ENCODE peak calls at places on chromosomes 7 and 10, in six cellular contexts. K is aorta, Q is sigmoid colon, D is caudate nucleus, S is lower lobe of right lung, Y is H9. P is an unnamed sample.

GRCh38 chr7:73829505-73829904 is 1.3 kb upstream of the CLDN4 start:
- DNase-seq in K (no peak), Q (no peak), D (no peak), S (no peak), Y (no peak), P (no peak)

GRCh38 chr10:25113231-25114035 is 61.4 kb upstream of the GPR158 start:
- DNase-seq in K (peak), Q (peak), D (peak), S (peak), Y (peak), P (peak)

GRCh38 chr7:42244828-42245227 is 7.8 kb upstream of the GLI3 start:
- DNase-seq in K (no peak), Q (no peak), D (no peak), S (no peak), Y (no peak), P (no peak)

GRCh38 chr7:2999078-2999500 is 44.6 kb downstream of the CARD11 start:
- DNase-seq in K (no peak), Q (peak), D (no peak), S (no peak), Y (no peak), P (no peak)

GRCh38 chr10:44056206-44056605 is 328.7 kb downstream of the CXCL12 start:
- DNase-seq in K (no peak), Q (no peak), D (no peak), S (no peak), Y (no peak), P (no peak)

GRCh38 chr7:148153611-148154010 is 437.0 kb upstream of the C7orf33 start:
- DNase-seq in K (no peak), Q (no peak), D (no peak), S (peak), Y (no peak), P (no peak)

GRCh38 chr7:33539198-33539597 is 366.1 kb upstream of the BMPER start:
- DNase-seq in K (no peak), Q (no peak), D (no peak), S (no peak), Y (no peak), P (no peak)

GRCh38 chr7:133419036-133419435 is 166.2 kb downstream of the EXOC4 start:
- DNase-seq in K (no peak), Q (no peak), D (no peak), S (no peak), Y (no peak), P (no peak)

GRCh38 chr10:117689566-117689965 is 147.0 kb downstream of the EMX2 start:
- DNase-seq in K (no peak), Q (no peak), D (no peak), S (no peak), Y (no peak), P (no peak)

GRCh38 chr10:83301732-83302131 is 837.6 kb upstream of the GHITM start:
- DNase-seq in K (no peak), Q (no peak), D (no peak), S (no peak), Y (no peak), P (peak)

GRCh38 chr10:26805567-26806245 is 55.1 kb downstream of the ABI1 start:
- DNase-seq in K (no peak), Q (no peak), D (no peak), S (no peak), Y (no peak), P (no peak)

GRCh38 chr7:108001759-108002725 is 919 bp downstream of the LAMB1 start:
- DNase-seq in K (peak), Q (peak), D (no peak), S (no peak), Y (peak), P (no peak)

GRCh38 chr7:24576171-24577052 is 3.2 kb downstream of the PALS2 start:
- DNase-seq in K (no peak), Q (no peak), D (no peak), S (no peak), Y (peak), P (no peak)

GRCh38 chr7:103487419-103487818 is 41.4 kb upstream of the SLC26A5 start:
- DNase-seq in K (no peak), Q (no peak), D (no peak), S (no peak), Y (no peak), P (no peak)

GRCh38 chr10:106185991-106186390 is 978.5 kb downstream of the SORCS1 start:
- DNase-seq in K (no peak), Q (no peak), D (no peak), S (no peak), Y (no peak), P (no peak)

GRCh38 chr10:89952314-89952713 is 250.9 kb downstream of the KIF20B start:
- DNase-seq in K (no peak), Q (no peak), D (no peak), S (no peak), Y (no peak), P (no peak)

GRCh38 chr10:80187465-80188409 is 17.6 kb downstream of the ANXA11 start:
- DNase-seq in K (peak), Q (peak), D (no peak), S (peak), Y (no peak), P (no peak)

GRCh38 chr10:24255115-24255895 is 46.4 kb downstream of the KIAA1217 start:
- DNase-seq in K (no peak), Q (no peak), D (no peak), S (no peak), Y (peak), P (peak)

GRCh38 chr10:6786579-6787031 is 206.5 kb upstream of the PRKCQ start:
- DNase-seq in K (no peak), Q (no peak), D (no peak), S (no peak), Y (no peak), P (no peak)

GRCh38 chr7:95302976-95303375 is 21.4 kb downstream of the PON1 start:
- DNase-seq in K (no peak), Q (no peak), D (no peak), S (no peak), Y (no peak), P (no peak)

GRCh38 chr7:139767561-139767982 is 10.2 kb downstream of the HIPK2 start:
- DNase-seq in K (no peak), Q (no peak), D (no peak), S (no peak), Y (no peak), P (no peak)

GRCh38 chr10:113362645-113363091 is 190.2 kb upstream of the HABP2 start:
- DNase-seq in K (no peak), Q (no peak), D (no peak), S (no peak), Y (no peak), P (no peak)

GRCh38 chr10:62779487-62780248 is 24.9 kb upstream of the ADO start:
- DNase-seq in K (no peak), Q (no peak), D (no peak), S (no peak), Y (no peak), P (no peak)

GRCh38 chr10:17445400-17445998 is 8.9 kb downstream of the ST8SIA6 start:
- DNase-seq in K (no peak), Q (no peak), D (no peak), S (no peak), Y (no peak), P (no peak)

GRCh38 chr10:49664006-49664841 is 15.2 kb upstream of the C10orf53 start:
- DNase-seq in K (no peak), Q (no peak), D (no peak), S (no peak), Y (no peak), P (no peak)

GRCh38 chr7:27149817-27150567 is 2.4 kb downstream of the HOXA3 start:
- DNase-seq in K (no peak), Q (peak), D (no peak), S (peak), Y (no peak), P (no peak)

GRCh38 chr7:24587853-24588252 is 14.6 kb downstream of the PALS2 start:
- DNase-seq in K (no peak), Q (no peak), D (no peak), S (no peak), Y (peak), P (no peak)

GRCh38 chr10:101067356-101068083 is 5.7 kb downstream of the KAZALD1 start:
- DNase-seq in K (peak), Q (peak), D (peak), S (peak), Y (peak), P (no peak)

GRCh38 chr10:12909836-12910185 is 91.7 kb downstream of the CCDC3 start:
- DNase-seq in K (no peak), Q (peak), D (no peak), S (no peak), Y (no peak), P (peak)

GRCh38 chr10:80599424-80599847 is 61.7 kb downstream of the SH2D4B start:
- DNase-seq in K (no peak), Q (peak), D (no peak), S (peak), Y (peak), P (no peak)

GRCh38 chr7:108071551-108071950 is 58.6 kb downstream of the LAMB4 start:
- DNase-seq in K (no peak), Q (no peak), D (no peak), S (no peak), Y (no peak), P (no peak)

GRCh38 chr7:68267486-68267885 is 1270.9 kb downstream of the TYW1 start:
- DNase-seq in K (no peak), Q (no peak), D (peak), S (no peak), Y (no peak), P (no peak)

GRCh38 chr10:102813734-102814455 is 23.3 kb downstream of the CYP17A1 start:
- DNase-seq in K (peak), Q (no peak), D (no peak), S (no peak), Y (no peak), P (no peak)
- H3K27ac ChIP-seq in K (peak), Q (peak), D (peak), S (peak), Y (no peak), P (no peak)

GRCh38 chr7:155263051-155263450 is 34.6 kb upstream of the INSIG1 start:
- DNase-seq in K (no peak), Q (no peak), D (no peak), S (no peak), Y (no peak), P (no peak)
- H3K27ac ChIP-seq in K (no peak), Q (no peak), D (no peak), S (no peak), Y (no peak), P (no peak)

DNA sequence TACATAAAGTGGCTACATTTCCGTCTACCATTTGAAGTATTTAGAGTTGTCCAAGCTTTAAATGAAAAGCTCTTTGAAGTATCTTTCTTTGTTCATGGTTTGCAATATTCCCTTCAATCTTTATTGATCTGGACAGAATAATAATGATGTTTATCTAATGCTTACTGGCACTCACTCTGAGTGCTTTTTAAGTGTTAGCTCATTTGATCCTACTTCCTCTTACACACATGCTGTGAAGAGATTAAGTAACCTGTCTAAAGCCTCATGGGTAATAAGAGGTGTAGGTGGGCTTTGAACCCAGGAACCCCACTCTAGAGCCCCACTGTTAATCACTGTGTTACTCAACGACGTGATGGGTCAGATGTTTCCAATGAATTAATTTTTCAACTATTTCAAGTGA is 31.1 kb upstream of the ADD3 start:
- DNase-seq in K (no peak), Q (no peak), D (no peak), S (no peak), Y (no peak), P (no peak)
- H3K27ac ChIP-seq in K (peak), Q (no peak), D (no peak), S (no peak), Y (no peak), P (no peak)

GRCh38 chr7:39565538-39565937 is 666 bp upstream of the YAE1 start:
- DNase-seq in K (no peak), Q (no peak), D (no peak), S (no peak), Y (no peak), P (no peak)
- H3K27ac ChIP-seq in K (no peak), Q (peak), D (peak), S (peak), Y (no peak), P (peak)

GRCh38 chr7:150359007-150359917 is 9.4 kb upstream of the REPIN1 start:
- DNase-seq in K (no peak), Q (peak), D (no peak), S (no peak), Y (no peak), P (no peak)
- H3K27ac ChIP-seq in K (no peak), Q (no peak), D (no peak), S (no peak), Y (no peak), P (no peak)